ENCODE peak calls at places on chromosomes 16 and 17, in seven cellular contexts. One of them, this sample, is unnamed.
A peak's percentile ranks its signal among the peaks of the same experiment; 100 is the strongest.

GRCh38 chr16:77938913-77939312 is 83.4 kb upstream of the CLEC3A start:
- DNase-seq in neuronal stem cell: no peak
- DNase-seq in IMR-90: no peak
- DNase-seq in mesenchymal stem cell: no peak
- DNase-seq in mesendoderm: no peak
- DNase-seq in H1: no peak
- DNase-seq in trophoblast cell: no peak
- DNase-seq in this sample: no peak

GRCh38 chr17:42287305-42288077 is 807 bp upstream of the STAT5A start:
- DNase-seq in neuronal stem cell: no peak
- DNase-seq in IMR-90: no peak
- DNase-seq in mesenchymal stem cell: no peak
- DNase-seq in mesendoderm: no peak
- DNase-seq in H1: no peak
- DNase-seq in trophoblast cell: no peak
- DNase-seq in this sample: peak; percentile 41

GRCh38 chr16:19375561-19376158 is 42.0 kb upstream of the TMC5 start:
- DNase-seq in neuronal stem cell: peak; percentile 56
- DNase-seq in IMR-90: peak; percentile 56
- DNase-seq in mesenchymal stem cell: peak; percentile 64
- DNase-seq in mesendoderm: peak; percentile 53
- DNase-seq in H1: peak; percentile 2
- DNase-seq in trophoblast cell: peak; percentile 37
- DNase-seq in this sample: peak; percentile 30

GRCh38 chr17:77738666-77739531 is 219.6 kb upstream of the TNRC6C start:
- DNase-seq in neuronal stem cell: no peak
- DNase-seq in IMR-90: no peak
- DNase-seq in mesenchymal stem cell: no peak
- DNase-seq in mesendoderm: no peak
- DNase-seq in H1: no peak
- DNase-seq in trophoblast cell: no peak
- DNase-seq in this sample: peak; percentile 22

GRCh38 chr17:49996495-49997255 is 1.7 kb upstream of the DLX3 start:
- DNase-seq in neuronal stem cell: peak; percentile 72
- DNase-seq in IMR-90: peak; percentile 12
- DNase-seq in mesenchymal stem cell: peak; percentile 33
- DNase-seq in mesendoderm: peak; percentile 40
- DNase-seq in H1: no peak
- DNase-seq in trophoblast cell: peak; percentile 62
- DNase-seq in this sample: peak; percentile 77

GRCh38 chr17:51298508-51299371 is 38.4 kb downstream of the UTP18 start:
- DNase-seq in neuronal stem cell: peak; percentile 33
- DNase-seq in IMR-90: peak; percentile 54
- DNase-seq in mesenchymal stem cell: peak; percentile 48
- DNase-seq in mesendoderm: peak; percentile 75
- DNase-seq in H1: no peak
- DNase-seq in trophoblast cell: no peak
- DNase-seq in this sample: peak; percentile 43

GRCh38 chr16:72042157-72042660 is 12.1 kb upstream of the HP start:
- DNase-seq in neuronal stem cell: no peak
- DNase-seq in IMR-90: no peak
- DNase-seq in mesenchymal stem cell: no peak
- DNase-seq in mesendoderm: no peak
- DNase-seq in H1: no peak
- DNase-seq in trophoblast cell: no peak
- DNase-seq in this sample: no peak

GRCh38 chr17:48954300-48954755 is 9.7 kb upstream of the SNF8 start:
- DNase-seq in neuronal stem cell: peak; percentile 32
- DNase-seq in IMR-90: peak; percentile 49
- DNase-seq in mesenchymal stem cell: peak; percentile 72
- DNase-seq in mesendoderm: peak; percentile 78
- DNase-seq in H1: no peak
- DNase-seq in trophoblast cell: no peak
- DNase-seq in this sample: peak; percentile 84

GRCh38 chr16:23924138-23924537 is 88.4 kb downstream of the PRKCB start:
- DNase-seq in neuronal stem cell: no peak
- DNase-seq in IMR-90: no peak
- DNase-seq in mesenchymal stem cell: no peak
- DNase-seq in mesendoderm: no peak
- DNase-seq in H1: no peak
- DNase-seq in trophoblast cell: no peak
- DNase-seq in this sample: no peak

GRCh38 chr17:48439875-48440505 is 10.0 kb upstream of the SKAP1 start:
- DNase-seq in neuronal stem cell: no peak
- DNase-seq in IMR-90: no peak
- DNase-seq in mesenchymal stem cell: peak; percentile 50
- DNase-seq in mesendoderm: no peak
- DNase-seq in H1: no peak
- DNase-seq in trophoblast cell: no peak
- DNase-seq in this sample: no peak

GRCh38 chr16:3674513-3675295 is 20.2 kb downstream of the DNASE1 start:
- DNase-seq in neuronal stem cell: no peak
- DNase-seq in IMR-90: no peak
- DNase-seq in mesenchymal stem cell: no peak
- DNase-seq in mesendoderm: peak; percentile 13
- DNase-seq in H1: no peak
- DNase-seq in trophoblast cell: no peak
- DNase-seq in this sample: peak; percentile 60

GRCh38 chr16:23384878-23385277 is 68.1 kb downstream of the COG7 start:
- DNase-seq in neuronal stem cell: no peak
- DNase-seq in IMR-90: no peak
- DNase-seq in mesenchymal stem cell: no peak
- DNase-seq in mesendoderm: no peak
- DNase-seq in H1: no peak
- DNase-seq in trophoblast cell: no peak
- DNase-seq in this sample: no peak

GRCh38 chr17:72714357-72714966 is 378.0 kb downstream of the SLC39A11 start:
- DNase-seq in neuronal stem cell: no peak
- DNase-seq in IMR-90: no peak
- DNase-seq in mesenchymal stem cell: no peak
- DNase-seq in mesendoderm: no peak
- DNase-seq in H1: no peak
- DNase-seq in trophoblast cell: no peak
- DNase-seq in this sample: no peak

GRCh38 chr17:72297326-72298115 is 176.7 kb downstream of the SOX9 start:
- DNase-seq in neuronal stem cell: no peak
- DNase-seq in IMR-90: peak; percentile 69
- DNase-seq in mesenchymal stem cell: peak; percentile 7
- DNase-seq in mesendoderm: peak; percentile 29
- DNase-seq in H1: no peak
- DNase-seq in trophoblast cell: no peak
- DNase-seq in this sample: no peak

GRCh38 chr16:89370601-89371000 is 119.8 kb downstream of the ANKRD11 start:
- DNase-seq in neuronal stem cell: no peak
- DNase-seq in IMR-90: no peak
- DNase-seq in mesenchymal stem cell: no peak
- DNase-seq in mesendoderm: no peak
- DNase-seq in H1: no peak
- DNase-seq in trophoblast cell: no peak
- DNase-seq in this sample: no peak

GRCh38 chr16:17173134-17173729 is 297.5 kb downstream of the XYLT1 start:
- DNase-seq in neuronal stem cell: no peak
- DNase-seq in IMR-90: peak; percentile 63
- DNase-seq in mesenchymal stem cell: no peak
- DNase-seq in mesendoderm: no peak
- DNase-seq in H1: no peak
- DNase-seq in trophoblast cell: peak; percentile 94
- DNase-seq in this sample: no peak

GRCh38 chr16:58198022-58198683 is at the start of gene CSNK2A2:
- DNase-seq in neuronal stem cell: peak; percentile 48
- DNase-seq in IMR-90: peak; percentile 56
- DNase-seq in mesenchymal stem cell: peak; percentile 70
- DNase-seq in mesendoderm: peak; percentile 58
- DNase-seq in H1: no peak
- DNase-seq in trophoblast cell: peak; percentile 43
- DNase-seq in this sample: peak; percentile 54

GRCh38 chr16:11624205-11624604 is 37.5 kb upstream of the LITAF start:
- DNase-seq in neuronal stem cell: no peak
- DNase-seq in IMR-90: no peak
- DNase-seq in mesenchymal stem cell: no peak
- DNase-seq in mesendoderm: no peak
- DNase-seq in H1: no peak
- DNase-seq in trophoblast cell: no peak
- DNase-seq in this sample: no peak

GRCh38 chr16:19715566-19715965 is 2.5 kb downstream of the KNOP1 start:
- DNase-seq in neuronal stem cell: no peak
- DNase-seq in IMR-90: no peak
- DNase-seq in mesenchymal stem cell: no peak
- DNase-seq in mesendoderm: no peak
- DNase-seq in H1: no peak
- DNase-seq in trophoblast cell: no peak
- DNase-seq in this sample: no peak

GRCh38 chr16:85061566-85061965 is 34.0 kb downstream of the KIAA0513 start:
- DNase-seq in neuronal stem cell: no peak
- DNase-seq in IMR-90: no peak
- DNase-seq in mesenchymal stem cell: no peak
- DNase-seq in mesendoderm: no peak
- DNase-seq in H1: no peak
- DNase-seq in trophoblast cell: no peak
- DNase-seq in this sample: no peak

GRCh38 chr16:50765246-50765645 is 23.4 kb downstream of the CYLD start:
- DNase-seq in neuronal stem cell: no peak
- DNase-seq in IMR-90: no peak
- DNase-seq in mesenchymal stem cell: no peak
- DNase-seq in mesendoderm: no peak
- DNase-seq in H1: no peak
- DNase-seq in trophoblast cell: no peak
- DNase-seq in this sample: no peak

GRCh38 chr17:59381716-59382570 is 50.5 kb downstream of the YPEL2 start:
- DNase-seq in neuronal stem cell: no peak
- DNase-seq in IMR-90: no peak
- DNase-seq in mesenchymal stem cell: no peak
- DNase-seq in mesendoderm: no peak
- DNase-seq in H1: no peak
- DNase-seq in trophoblast cell: no peak
- DNase-seq in this sample: no peak

GRCh38 chr16:48617104-48617503 is 7.1 kb upstream of the N4BP1 start:
- DNase-seq in neuronal stem cell: no peak
- DNase-seq in IMR-90: no peak
- DNase-seq in mesenchymal stem cell: no peak
- DNase-seq in mesendoderm: no peak
- DNase-seq in H1: no peak
- DNase-seq in trophoblast cell: no peak
- DNase-seq in this sample: no peak

GRCh38 chr16:57477531-57478202 is 8.6 kb downstream of the DOK4 start:
- DNase-seq in neuronal stem cell: no peak
- DNase-seq in IMR-90: no peak
- DNase-seq in mesenchymal stem cell: no peak
- DNase-seq in mesendoderm: peak; percentile 64
- DNase-seq in H1: no peak
- DNase-seq in trophoblast cell: no peak
- DNase-seq in this sample: no peak

GRCh38 chr16:22099256-22099975 is 7.1 kb downstream of the VWA3A start:
- DNase-seq in neuronal stem cell: no peak
- DNase-seq in IMR-90: no peak
- DNase-seq in mesenchymal stem cell: no peak
- DNase-seq in mesendoderm: peak; percentile 41
- DNase-seq in H1: no peak
- DNase-seq in trophoblast cell: no peak
- DNase-seq in this sample: no peak

GRCh38 chr17:44493339-44493738 is 9.9 kb downstream of the GPATCH8 start:
- DNase-seq in neuronal stem cell: no peak
- DNase-seq in IMR-90: no peak
- DNase-seq in mesenchymal stem cell: no peak
- DNase-seq in mesendoderm: no peak
- DNase-seq in H1: no peak
- DNase-seq in trophoblast cell: no peak
- DNase-seq in this sample: no peak

GRCh38 chr17:17351901-17352781 is 49.0 kb downstream of the NT5M start:
- DNase-seq in neuronal stem cell: no peak
- DNase-seq in IMR-90: peak; percentile 48
- DNase-seq in mesenchymal stem cell: peak; percentile 82
- DNase-seq in mesendoderm: peak; percentile 24
- DNase-seq in H1: no peak
- DNase-seq in trophoblast cell: no peak
- DNase-seq in this sample: peak; percentile 46

GRCh38 chr16:57603110-57604024 is 25.1 kb upstream of the ADGRG1 start:
- DNase-seq in neuronal stem cell: no peak
- DNase-seq in IMR-90: no peak
- DNase-seq in mesenchymal stem cell: no peak
- DNase-seq in mesendoderm: no peak
- DNase-seq in H1: no peak
- DNase-seq in trophoblast cell: no peak
- DNase-seq in this sample: no peak

GRCh38 chr17:60095381-60095780 is 16.7 kb upstream of the HEATR6 start:
- DNase-seq in neuronal stem cell: no peak
- DNase-seq in IMR-90: no peak
- DNase-seq in mesenchymal stem cell: no peak
- DNase-seq in mesendoderm: no peak
- DNase-seq in H1: no peak
- DNase-seq in trophoblast cell: no peak
- DNase-seq in this sample: no peak

GRCh38 chr16:4580245-4580644 is 24.1 kb downstream of the C16orf96 start:
- DNase-seq in neuronal stem cell: no peak
- DNase-seq in IMR-90: no peak
- DNase-seq in mesenchymal stem cell: no peak
- DNase-seq in mesendoderm: no peak
- DNase-seq in H1: no peak
- DNase-seq in trophoblast cell: no peak
- DNase-seq in this sample: no peak

GRCh38 chr17:83077411-83077810 is 2.0 kb upstream of the METRNL start:
- DNase-seq in neuronal stem cell: no peak
- DNase-seq in IMR-90: no peak
- DNase-seq in mesenchymal stem cell: no peak
- DNase-seq in mesendoderm: no peak
- DNase-seq in H1: no peak
- DNase-seq in trophoblast cell: no peak
- DNase-seq in this sample: no peak
- H3K4ac ChIP-seq in neuronal stem cell: no peak overlapping the region
- H3K4ac ChIP-seq in IMR-90: no peak overlapping the region
- H3K4ac ChIP-seq in mesenchymal stem cell: no peak overlapping the region
- H3K4ac ChIP-seq in mesendoderm: no peak overlapping the region
- H3K4ac ChIP-seq in H1: no peak overlapping the region
- H3K4ac ChIP-seq in trophoblast cell: no peak overlapping the region
- H3K4ac ChIP-seq in this sample: no peak overlapping the region

GRCh38 chr17:32349854-32350661 is at the start of gene ZNF207:
- DNase-seq in neuronal stem cell: peak; percentile 94
- DNase-seq in IMR-90: peak; percentile 97
- DNase-seq in mesenchymal stem cell: peak; percentile 97
- DNase-seq in mesendoderm: peak; percentile 98
- DNase-seq in H1: peak; percentile 88
- DNase-seq in trophoblast cell: peak; percentile 98
- DNase-seq in this sample: peak; percentile 97
- H3K4ac ChIP-seq in neuronal stem cell: peak within 1 kb of the TSS; percentile 53
- H3K4ac ChIP-seq in IMR-90: peak within 1 kb of the TSS; percentile 95
- H3K4ac ChIP-seq in mesenchymal stem cell: peak within 1 kb of the TSS; percentile 99
- H3K4ac ChIP-seq in mesendoderm: peak within 1 kb of the TSS; percentile 98
- H3K4ac ChIP-seq in H1: peak within 1 kb of the TSS; percentile 92
- H3K4ac ChIP-seq in trophoblast cell: peak within 1 kb of the TSS; percentile 100
- H3K4ac ChIP-seq in this sample: peak within 1 kb of the TSS; percentile 71

GRCh38 chr17:34135841-34136240 is 119.2 kb upstream of the CCL2 start:
- DNase-seq in neuronal stem cell: no peak
- DNase-seq in IMR-90: no peak
- DNase-seq in mesenchymal stem cell: no peak
- DNase-seq in mesendoderm: peak; percentile 64
- DNase-seq in H1: no peak
- DNase-seq in trophoblast cell: peak; percentile 7
- DNase-seq in this sample: peak; percentile 25
- H3K4ac ChIP-seq in neuronal stem cell: no peak overlapping the region
- H3K4ac ChIP-seq in IMR-90: no peak overlapping the region
- H3K4ac ChIP-seq in mesenchymal stem cell: no peak overlapping the region
- H3K4ac ChIP-seq in mesendoderm: no peak overlapping the region
- H3K4ac ChIP-seq in H1: no peak overlapping the region
- H3K4ac ChIP-seq in trophoblast cell: no peak overlapping the region
- H3K4ac ChIP-seq in this sample: no peak overlapping the region

GRCh38 chr17:39073916-39074315 is 77.5 kb downstream of the PLXDC1 start:
- DNase-seq in neuronal stem cell: no peak
- DNase-seq in IMR-90: no peak
- DNase-seq in mesenchymal stem cell: no peak
- DNase-seq in mesendoderm: no peak
- DNase-seq in H1: no peak
- DNase-seq in trophoblast cell: no peak
- DNase-seq in this sample: no peak
- H3K4ac ChIP-seq in neuronal stem cell: no peak overlapping the region
- H3K4ac ChIP-seq in IMR-90: no peak overlapping the region
- H3K4ac ChIP-seq in mesenchymal stem cell: no peak overlapping the region
- H3K4ac ChIP-seq in mesendoderm: no peak overlapping the region
- H3K4ac ChIP-seq in H1: no peak overlapping the region
- H3K4ac ChIP-seq in trophoblast cell: no peak overlapping the region
- H3K4ac ChIP-seq in this sample: no peak overlapping the region

This sample was measured in H9.